ENCODE peak calls at places on chromosomes 5 and 9, in seven cellular contexts. L, E, N, B, G, P and T are unnamed samples.

GRCh38 chr5:178476531-178476930 is 113.7 kb downstream of the COL23A1 start:
- DNase-seq in B (no peak), G (no peak), L (peak; percentile 45), N (no peak), P (no peak), E (no peak), T (no peak)

GRCh38 chr9:118693645-118694044 is 675.6 kb downstream of the BRINP1 start:
- DNase-seq in G (no peak), B (peak; percentile 3), E (no peak), P (no peak), L (no peak), N (no peak), T (no peak)

GRCh38 chr5:86786955-86787354 is 169.2 kb downstream of the COX7C start:
- DNase-seq in N (no peak), E (no peak), L (no peak), B (no peak), P (no peak), G (no peak), T (no peak)

GRCh38 chr9:22105005-22105722 is 96.1 kb upstream of the CDKN2B start:
- DNase-seq in E (no peak), P (no peak), B (no peak), L (no peak), G (no peak), N (no peak), T (no peak)

GRCh38 chr5:135072357-135073247 is 38.6 kb upstream of the PITX1 start:
- DNase-seq in N (no peak), P (no peak), L (peak; percentile 59), E (no peak), B (no peak), G (no peak), T (no peak)

GRCh38 chr5:72597456-72597948 is 90.3 kb upstream of the ZNF366 start:
- DNase-seq in B (peak; percentile 86), E (peak; percentile 91), G (peak; percentile 95), L (no peak), P (no peak), N (no peak), T (peak; percentile 61)

GRCh38 chr5:55276771-55277170 is 30.7 kb downstream of the DHX29 start:
- DNase-seq in B (peak; percentile 75), G (peak; percentile 72), E (no peak), P (no peak), N (no peak), L (no peak), T (no peak)

GRCh38 chr5:77776606-77777206 is 567 bp upstream of the TBCA start:
- DNase-seq in P (no peak), L (no peak), E (no peak), N (no peak), B (peak; percentile 47), G (peak; percentile 67), T (no peak)

GRCh38 chr5:31186672-31187267 is 6.7 kb upstream of the CDH6 start:
- DNase-seq in B (peak; percentile 61), G (peak; percentile 59), N (no peak), L (no peak), P (no peak), E (peak; percentile 61), T (no peak)

GRCh38 chr9:87149794-87150193 is 202.5 kb upstream of the GAS1 start:
- DNase-seq in G (peak; percentile 25), E (no peak), L (no peak), P (no peak), B (peak; percentile 31), N (no peak), T (no peak)

DNA sequence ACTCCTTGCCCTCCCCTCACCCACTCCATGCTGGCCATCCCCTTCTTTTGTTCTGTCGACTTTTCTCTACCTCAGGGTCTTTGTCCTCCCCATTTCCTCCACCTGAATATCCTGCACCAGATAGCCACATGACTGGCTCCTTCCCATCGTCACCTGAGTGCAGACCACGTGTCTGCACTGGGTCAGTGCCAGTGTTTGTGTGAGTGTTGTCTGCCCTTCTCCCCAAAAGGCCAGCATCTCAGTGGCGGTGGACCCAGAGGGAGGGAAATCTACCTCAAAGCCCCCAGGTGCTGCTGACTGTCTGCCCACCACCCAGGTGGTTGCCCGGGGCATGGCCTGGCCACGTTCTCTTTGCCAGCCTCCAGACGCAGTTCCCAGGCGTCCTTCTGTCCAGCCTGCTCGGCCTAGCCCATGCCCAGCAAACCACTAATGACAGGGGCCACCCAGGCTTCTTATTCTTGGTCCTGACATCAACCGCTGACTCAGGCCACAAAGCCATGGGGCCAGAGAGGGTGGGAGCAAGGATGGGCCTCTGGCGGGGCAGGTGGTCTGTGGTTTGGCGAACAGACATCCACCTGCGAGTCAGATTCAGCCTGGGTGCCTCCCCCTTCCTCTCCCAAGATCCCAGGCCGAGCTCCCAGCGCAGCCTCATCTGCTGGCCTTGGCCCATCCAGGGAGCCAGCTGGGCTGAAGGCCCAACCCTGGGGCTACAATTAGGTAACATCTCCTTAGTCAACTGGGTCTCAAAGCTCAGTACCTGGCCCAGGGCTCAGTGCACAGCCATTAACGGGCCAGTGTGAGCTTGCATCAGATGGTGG is 5.5 kb upstream of the NINJ1 start:
- DNase-seq in B (no peak), P (no peak), L (no peak), N (no peak), G (no peak), E (no peak), T (peak; percentile 50)
- H3K4me3 ChIP-seq in B (no peak overlapping the region), P (no peak overlapping the region), L (no peak overlapping the region), N (no peak overlapping the region), G (no peak overlapping the region), E (no peak overlapping the region), T (no peak overlapping the region)

DNA sequence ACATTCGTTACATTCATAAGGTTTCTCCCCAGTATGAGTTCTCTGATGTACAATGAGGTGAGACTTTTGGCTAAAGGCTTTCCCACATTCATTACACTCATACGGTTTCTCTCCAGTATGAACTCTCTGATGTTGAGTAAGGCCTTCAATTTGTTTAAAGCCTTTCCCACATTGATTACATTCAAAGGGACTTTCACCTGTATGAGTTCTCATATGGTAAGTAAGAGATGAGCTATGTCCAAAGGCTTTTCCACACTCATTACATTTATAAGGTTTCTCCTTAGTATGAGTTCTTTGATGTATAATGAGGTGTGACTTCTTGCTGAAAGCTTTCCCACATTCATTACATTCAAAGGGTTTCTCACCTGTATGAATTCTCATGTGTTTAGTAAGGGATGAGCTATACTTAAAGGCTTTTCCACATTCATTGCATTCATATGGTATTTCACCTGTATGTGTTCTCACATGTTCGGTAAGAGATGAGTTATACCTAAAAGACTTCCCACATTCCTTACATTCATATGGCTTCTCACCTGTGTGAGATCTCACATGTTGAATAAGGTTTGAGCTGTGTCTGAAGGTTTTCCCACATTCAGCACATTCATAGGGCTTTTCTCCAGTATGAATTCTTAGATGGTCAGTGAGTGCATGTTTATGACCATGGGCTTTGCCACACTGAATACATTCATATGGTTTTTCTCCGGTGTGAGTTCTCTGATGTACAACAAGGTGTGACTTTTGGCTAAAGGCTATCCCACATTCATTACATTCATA is 13.5 kb downstream of the ZFP37 start:
- DNase-seq in P (no peak), E (peak; percentile 4), B (peak; percentile 5), N (no peak), G (no peak), L (no peak), T (no peak)
- H3K9me3 ChIP-seq in P (peaks cover 16% of the 10 kb centered on the region), E (peaks cover 14% of the 10 kb centered on the region), B (peaks cover 34% of the 10 kb centered on the region), N (peaks cover 15% of the 10 kb centered on the region), G (peaks cover 67% of the 10 kb centered on the region), L (peaks cover 98% of the 10 kb centered on the region), T (peaks cover 58% of the 10 kb centered on the region)

GRCh38 chr9:126696091-126696763 is 82.5 kb downstream of the LMX1B start:
- DNase-seq in B (no peak), P (no peak), G (no peak), L (no peak), E (no peak), N (no peak), T (no peak)

GRCh38 chr9:126696764-126697145 is 83.0 kb downstream of the LMX1B start:
- DNase-seq in P (no peak), E (no peak), B (no peak), G (no peak), N (no peak), L (no peak), T (no peak)

GRCh38 chr9:126694206-126695081 is 80.7 kb downstream of the LMX1B start:
- DNase-seq in P (no peak), B (no peak), E (no peak), G (no peak), L (no peak), N (peak; percentile 61), T (no peak)

GRCh38 chr9:126697350-126697749 is 83.6 kb downstream of the LMX1B start:
- DNase-seq in E (no peak), P (no peak), B (no peak), L (no peak), N (no peak), G (no peak), T (no peak)

DNA sequence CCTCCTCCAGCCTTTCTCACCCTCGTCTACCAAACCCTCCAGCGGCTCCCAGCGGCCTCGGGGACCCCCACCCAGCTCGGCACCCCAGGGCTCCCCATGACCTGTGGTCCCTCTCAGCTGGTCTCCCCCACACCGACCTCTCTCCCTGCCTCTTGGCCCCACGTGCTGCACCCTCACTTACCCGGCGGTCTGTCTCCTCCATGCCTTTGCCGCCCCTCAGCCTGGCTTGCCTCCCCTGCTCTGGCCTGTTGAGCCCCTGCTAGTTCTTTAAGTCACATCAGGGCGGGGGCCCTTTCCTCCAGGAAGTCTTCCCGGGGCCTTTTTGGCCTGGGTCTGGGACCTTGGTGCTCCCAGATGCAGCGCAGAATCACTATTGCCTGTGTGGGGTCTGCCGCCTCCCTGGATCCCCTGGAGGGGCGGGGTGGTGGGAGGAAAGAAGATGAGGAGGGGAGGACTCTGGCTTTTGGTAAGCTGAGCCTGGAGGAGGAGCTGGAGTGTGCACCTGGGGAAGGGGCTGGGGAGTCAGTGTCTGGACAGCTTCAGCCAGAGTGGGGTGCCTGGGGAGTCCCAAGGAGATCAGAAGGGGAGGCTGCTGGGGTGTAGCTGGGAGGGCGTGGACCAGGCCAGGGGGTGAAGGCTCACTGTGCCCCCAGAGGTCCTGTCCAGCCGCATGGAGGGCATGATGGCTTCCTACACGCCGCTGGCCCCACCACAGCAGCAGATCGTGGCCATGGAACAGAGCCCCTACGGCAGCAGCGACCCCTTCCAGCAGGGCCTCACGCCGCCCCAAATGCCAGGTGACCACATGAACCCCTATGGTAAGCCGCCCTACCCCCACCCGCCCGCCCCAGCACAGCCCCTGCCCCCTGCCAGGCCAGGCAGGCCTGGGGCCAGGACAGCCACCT is 81.7 kb downstream of the LMX1B start:
- DNase-seq in E (no peak), G (no peak), P (no peak), L (no peak), B (no peak), N (no peak), T (no peak)
- H3K27me3 ChIP-seq in E (peaks cover 84% of the 10 kb centered on the region), G (peaks cover 33% of the 10 kb centered on the region), P (no peaks in the 10 kb centered on the region), L (peaks cover 44% of the 10 kb centered on the region), B (peaks cover 2% of the 10 kb centered on the region), N (no peaks in the 10 kb centered on the region), T (no peaks in the 10 kb centered on the region)

GRCh38 chr5:5494489-5495402 is 72.3 kb downstream of the ICE1 start:
- DNase-seq in L (peak; percentile 82), G (peak; percentile 25), N (no peak), E (peak; percentile 61), P (peak; percentile 84), B (peak; percentile 58), T (peak; percentile 38)
- H3K4me3 ChIP-seq in L (peak overlapping the region; percentile 42), G (no peak overlapping the region), N (no peak overlapping the region), E (no peak overlapping the region), P (no peak overlapping the region), B (peak overlapping the region; percentile 31), T (no peak overlapping the region)

DNA sequence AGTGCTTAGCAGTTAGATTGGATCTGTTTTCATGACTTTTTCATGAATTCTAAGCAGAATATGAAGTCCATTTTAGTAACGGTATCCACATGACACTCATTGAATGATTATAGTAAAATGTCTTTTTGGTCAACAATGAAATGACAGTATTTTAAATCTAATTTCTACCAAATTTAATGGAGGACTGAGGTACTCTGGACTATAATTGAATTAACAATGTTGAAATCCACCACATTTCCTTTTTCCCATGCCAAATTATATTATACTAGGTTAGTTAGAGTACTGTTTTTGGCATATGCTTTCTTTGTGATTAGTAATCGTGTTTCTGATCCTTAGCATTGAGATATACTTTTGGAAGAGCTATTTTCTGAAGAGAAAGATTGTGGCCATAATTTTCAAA is 40.6 kb downstream of the CDC42SE2 start:
- DNase-seq in E (no peak), P (no peak), B (no peak), L (no peak), G (no peak), N (no peak), T (no peak)
- H3K9me3 ChIP-seq in E (no peaks in the 10 kb centered on the region), P (no peaks in the 10 kb centered on the region), B (no peaks in the 10 kb centered on the region), L (no peaks in the 10 kb centered on the region), G (no peaks in the 10 kb centered on the region), N (no peaks in the 10 kb centered on the region), T (no peaks in the 10 kb centered on the region)